ENCODE peak calls at places on chromosomes 11 and 22, in seven cellular contexts. W is H9, M is uterus, D is fibroblast of mammary gland, T is fibroblast of lung, Q is HFFc6, G is endothelial cell. O is an unnamed sample.

GRCh38 chr11:117020287-117020686 is 77.9 kb downstream of the SIK3 start:
- DNase-seq in W (no peak), M (no peak), D (no peak), T (no peak), Q (no peak), G (no peak), O (no peak)

GRCh38 chr11:66589996-66590675 is 2.7 kb downstream of the CCDC87 start:
- DNase-seq in W (no peak), M (no peak), D (no peak), T (no peak), Q (no peak), G (no peak), O (no peak)

GRCh38 chr11:65650547-65651338 is 12.0 kb downstream of the RELA start:
- DNase-seq in W (peak), M (no peak), D (no peak), T (no peak), Q (no peak), G (no peak), O (no peak)

GRCh38 chr11:57422669-57423068 is 4.3 kb downstream of the SLC43A3 start:
- DNase-seq in W (no peak), M (no peak), D (no peak), T (no peak), Q (no peak), G (no peak), O (no peak)

GRCh38 chr11:130122141-130122575 is 37.4 kb upstream of the ST14 start:
- DNase-seq in W (no peak), M (no peak), D (no peak), T (no peak), Q (no peak), G (no peak), O (no peak)

GRCh38 chr11:32448232-32448631 is 12.9 kb upstream of the WT1 start:
- DNase-seq in W (no peak), M (peak), D (peak), T (peak), Q (peak), G (peak), O (no peak)

GRCh38 chr11:113994077-113994954 is 19.4 kb downstream of the HTR3A start:
- DNase-seq in W (peak), M (no peak), D (no peak), T (no peak), Q (no peak), G (peak), O (no peak)

GRCh38 chr22:32255726-32256125 is 579 bp upstream of the SLC5A4 start:
- DNase-seq in W (no peak), M (no peak), D (no peak), T (peak), Q (no peak), G (no peak), O (no peak)

GRCh38 chr11:70176940-70177689 is 26.0 kb upstream of the FADD start:
- DNase-seq in W (peak), M (no peak), D (peak), T (no peak), Q (peak), G (peak), O (no peak)

GRCh38 chr11:30062103-30062502 is 45.3 kb upstream of the KCNA4 start:
- DNase-seq in W (no peak), M (no peak), D (no peak), T (no peak), Q (no peak), G (no peak), O (no peak)

GRCh38 chr11:126109941-126110731 is 47.5 kb upstream of the CDON start:
- DNase-seq in W (no peak), M (no peak), D (peak), T (peak), Q (peak), G (no peak), O (no peak)

GRCh38 chr22:49481651-49482399 is 345.8 kb downstream of the BRD1 start:
- DNase-seq in W (no peak), M (no peak), D (no peak), T (no peak), Q (no peak), G (no peak), O (no peak)

GRCh38 chr22:43867839-43868652 is 5.7 kb upstream of the SULT4A1 start:
- DNase-seq in W (peak), M (no peak), D (peak), T (peak), Q (peak), G (peak), O (peak)

DNA sequence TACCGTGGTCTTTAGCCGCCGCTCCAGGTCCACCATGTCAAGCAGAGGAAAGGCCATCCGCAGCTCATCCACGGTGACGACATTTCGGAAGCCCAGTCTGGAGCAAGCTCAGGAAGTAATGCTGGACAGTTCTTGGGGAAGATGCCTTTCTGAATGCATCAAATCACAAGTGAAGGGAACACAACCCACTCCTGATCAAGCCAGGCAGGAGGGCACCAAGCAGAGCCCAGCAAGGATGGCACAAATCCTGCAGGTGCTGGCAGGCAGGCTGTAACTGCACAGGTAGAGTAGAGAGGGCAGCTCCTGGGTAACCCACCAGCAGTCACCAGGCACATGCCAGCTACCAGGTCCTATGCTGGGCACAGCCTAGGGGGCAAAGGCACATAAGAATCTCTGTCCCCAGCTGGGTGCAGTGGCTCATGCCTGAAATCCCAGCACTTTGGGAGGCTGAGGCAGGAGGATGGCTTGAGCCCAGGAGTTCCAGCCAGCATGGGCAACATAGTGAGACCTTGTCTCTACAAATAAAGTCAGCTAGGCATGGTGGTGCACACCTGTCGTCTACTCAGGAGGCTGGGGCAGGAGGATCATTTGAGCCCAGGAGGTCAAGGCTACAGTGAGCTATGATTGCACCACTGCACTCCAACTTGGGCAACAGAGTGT is 13.9 kb downstream of the HDHD5 start:
- DNase-seq in W (no peak), M (no peak), D (no peak), T (no peak), Q (no peak), G (no peak), O (no peak)
- TF ChIP-seq CTCF in W (no peak), M (no peak), D (no peak), T (no peak), Q (no peak), G (no peak), O (no peak)

GRCh38 chr11:84806354-84806753 is 820.8 kb downstream of the DLG2 start:
- DNase-seq in W (no peak), M (no peak), D (no peak), T (no peak), Q (no peak), G (no peak), O (no peak)

GRCh38 chr11:84795698-84796097 is 831.4 kb downstream of the DLG2 start:
- DNase-seq in W (no peak), M (no peak), D (no peak), T (no peak), Q (no peak), G (no peak), O (no peak)

GRCh38 chr11:84804026-84804425 is 823.1 kb downstream of the DLG2 start:
- DNase-seq in W (no peak), M (no peak), D (no peak), T (no peak), Q (no peak), G (no peak), O (no peak)

GRCh38 chr11:84794663-84795443 is 832.3 kb downstream of the DLG2 start:
- DNase-seq in W (no peak), M (no peak), D (no peak), T (no peak), Q (no peak), G (no peak), O (no peak)

GRCh38 chr11:84800755-84801346 is 826.3 kb downstream of the DLG2 start:
- DNase-seq in W (no peak), M (no peak), D (peak), T (peak), Q (peak), G (peak), O (peak)
- TF ChIP-seq CTCF in W (peak), M (no peak), D (peak), T (peak), Q (peak), G (peak), O (peak)

DNA sequence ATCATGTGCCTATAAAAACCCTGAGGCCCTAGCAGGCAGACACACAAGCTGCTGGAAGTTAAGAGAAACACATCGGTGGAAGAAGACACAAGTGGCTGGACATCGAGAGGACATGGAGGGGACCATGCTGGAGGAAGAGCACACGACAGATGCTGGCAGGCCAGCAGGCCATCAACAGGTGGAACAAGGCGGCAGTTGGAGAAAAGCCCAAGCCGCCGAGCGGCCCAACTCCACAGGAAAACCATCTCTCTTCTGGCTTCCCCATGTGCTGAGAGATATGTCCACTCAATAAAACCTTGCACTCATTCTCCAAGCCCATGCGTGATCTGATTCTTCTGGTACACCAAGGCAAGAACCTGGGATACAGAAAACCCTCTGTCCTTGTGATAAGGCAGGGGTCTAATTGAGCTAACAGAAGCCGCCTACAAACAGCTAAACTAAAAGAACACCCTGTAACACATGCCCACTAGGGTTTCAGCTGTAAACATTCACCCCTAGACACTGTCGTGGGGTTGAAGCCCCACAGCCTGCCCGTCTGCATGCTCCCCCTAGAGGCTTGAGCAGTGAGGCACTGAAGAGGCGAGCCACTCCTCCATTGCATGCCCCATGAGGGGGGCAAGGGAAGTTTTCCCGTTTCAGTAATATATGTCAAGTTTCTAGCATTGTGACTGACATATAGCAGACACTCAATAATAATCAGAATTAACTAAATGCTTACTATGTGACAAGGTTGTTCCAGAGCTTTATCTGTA is 39.0 kb upstream of the MMP20 start:
- DNase-seq in W (peak), M (no peak), D (no peak), T (no peak), Q (no peak), G (peak), O (no peak)
- TF ChIP-seq CTCF in W (peak), M (no peak), D (peak), T (peak), Q (peak), G (peak), O (peak)

DNA sequence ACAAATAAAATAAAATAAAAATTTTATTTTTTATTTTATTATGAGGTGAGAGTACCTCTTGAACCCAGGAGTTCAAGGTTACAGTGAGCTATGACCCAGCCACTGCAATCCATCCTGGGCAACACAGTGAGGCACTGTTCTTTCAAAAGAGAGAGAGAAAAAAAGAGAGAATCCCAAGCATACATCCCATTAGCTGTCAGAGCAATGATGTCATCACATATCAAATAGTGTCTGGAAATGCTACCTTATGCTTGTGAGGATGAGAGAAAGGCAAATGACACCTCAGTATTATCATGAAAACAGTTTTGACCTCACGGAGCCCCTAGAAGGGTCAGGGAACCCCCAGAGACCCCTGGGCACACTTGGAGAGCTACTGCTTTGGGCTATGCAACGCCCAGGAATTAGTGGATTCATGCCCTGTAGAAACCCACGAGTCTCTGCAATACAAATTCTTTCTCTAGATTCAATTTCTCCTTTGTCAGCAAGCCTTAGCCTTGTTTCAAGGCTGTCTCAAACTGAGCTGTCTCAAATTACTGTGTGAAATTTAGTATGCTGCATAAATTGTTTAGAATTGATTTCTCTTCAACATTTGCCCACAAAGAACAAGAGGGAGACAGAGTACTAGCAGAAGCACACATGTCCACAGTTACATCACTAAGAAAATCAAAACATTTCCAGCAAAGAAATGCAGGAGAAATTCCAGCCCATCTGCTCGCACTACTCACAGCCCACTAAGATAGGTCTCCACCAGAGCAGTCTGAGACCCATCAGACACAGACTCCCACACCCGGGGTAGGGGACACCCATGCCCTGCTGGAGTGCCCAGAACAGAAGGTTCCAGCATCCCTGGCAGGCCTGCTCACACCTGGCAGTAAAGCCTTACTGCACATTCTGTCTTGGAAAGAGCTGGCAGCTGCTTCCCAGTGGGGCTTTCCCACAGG is 18.1 kb downstream of the DGCR2 start:
- DNase-seq in W (no peak), M (no peak), D (no peak), T (peak), Q (no peak), G (no peak), O (peak)
- TF ChIP-seq CTCF in W (no peak), M (no peak), D (no peak), T (no peak), Q (no peak), G (no peak), O (peak)

GRCh38 chr11:61639816-61640443 is 40.3 kb upstream of the DAGLA start:
- DNase-seq in W (no peak), M (no peak), D (peak), T (peak), Q (peak), G (no peak), O (no peak)
- TF ChIP-seq CTCF in W (no peak), M (no peak), D (no peak), T (no peak), Q (no peak), G (no peak), O (no peak)

GRCh38 chr11:6606471-6607189 is 3.1 kb downstream of the ILK start:
- DNase-seq in W (peak), M (peak), D (peak), T (peak), Q (peak), G (peak), O (peak)
- TF ChIP-seq CTCF in W (no peak), M (no peak), D (no peak), T (no peak), Q (no peak), G (no peak), O (no peak)

GRCh38 chr11:35463211-35463810 is 44.0 kb upstream of the SLC1A2 start:
- DNase-seq in W (no peak), M (no peak), D (no peak), T (no peak), Q (no peak), G (no peak), O (no peak)

GRCh38 chr11:35466058-35466457 is 46.7 kb upstream of the SLC1A2 start:
- DNase-seq in W (no peak), M (no peak), D (no peak), T (no peak), Q (no peak), G (no peak), O (no peak)

GRCh38 chr11:35464308-35464707 is 45.0 kb upstream of the SLC1A2 start:
- DNase-seq in W (no peak), M (no peak), D (no peak), T (peak), Q (no peak), G (peak), O (no peak)

GRCh38 chr11:35458846-35459245 is 39.5 kb upstream of the SLC1A2 start:
- DNase-seq in W (no peak), M (no peak), D (peak), T (peak), Q (no peak), G (no peak), O (no peak)

DNA sequence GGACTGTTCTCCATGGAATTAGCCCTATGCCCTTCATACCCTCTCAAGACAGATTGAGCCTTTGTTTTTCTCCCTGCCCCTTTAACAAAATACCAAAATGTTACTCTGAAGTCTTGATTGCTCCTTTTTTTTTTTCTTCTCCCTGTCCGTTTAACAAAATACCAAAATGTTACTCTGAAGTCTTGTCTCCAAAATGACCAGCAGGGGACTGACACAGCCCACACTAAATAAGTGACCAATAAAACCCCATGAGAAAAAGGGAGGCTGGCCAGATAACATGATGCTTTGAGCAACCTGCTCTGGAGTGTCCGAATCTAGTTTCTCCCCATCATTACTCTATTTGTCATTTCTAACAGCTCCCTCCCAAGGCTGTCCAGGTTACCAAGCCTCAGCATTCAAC is 42.6 kb upstream of the SLC1A2 start:
- DNase-seq in W (no peak), M (no peak), D (no peak), T (no peak), Q (no peak), G (no peak), O (no peak)
- TF ChIP-seq CTCF in W (peak), M (no peak), D (no peak), T (no peak), Q (peak), G (no peak), O (no peak)